ENCODE peak calls at places on chromosomes 7 and 10, in five cellular contexts. One of them, this sample, is unnamed.
A peak's percentile ranks its signal among the peaks of the same experiment; 100 is the strongest.

GRCh38 chr10:117541405-117541908 is 1.1 kb upstream of the EMX2 start:
- DNase-seq in stimulated activated naive CD4-positive, alpha-beta T cell: no peak
- DNase-seq in stimulated activated CD4-positive, alpha-beta T cell treated with anti-CD3 and anti-CD28 coated beads, Interleukin-2, amount 100 ng/mL, for 48 hours: no peak
- DNase-seq in NCI-H146: peak; percentile 14
- DNase-seq in ovary: peak; percentile 93
- DNase-seq in this sample: no peak

GRCh38 chr7:101628522-101628921 is 574 bp downstream of the MYL10 start:
- DNase-seq in ovary: no peak
- DNase-seq in stimulated activated CD4-positive, alpha-beta T cell treated with anti-CD3 and anti-CD28 coated beads, Interleukin-2, amount 100 ng/mL, for 48 hours: no peak
- DNase-seq in stimulated activated naive CD4-positive, alpha-beta T cell: no peak
- DNase-seq in NCI-H146: no peak
- DNase-seq in this sample: no peak

GRCh38 chr7:17422966-17423365 is 124.5 kb downstream of the AHR start:
- DNase-seq in ovary: no peak
- DNase-seq in NCI-H146: no peak
- DNase-seq in stimulated activated CD4-positive, alpha-beta T cell treated with anti-CD3 and anti-CD28 coated beads, Interleukin-2, amount 100 ng/mL, for 48 hours: no peak
- DNase-seq in stimulated activated naive CD4-positive, alpha-beta T cell: no peak
- DNase-seq in this sample: no peak

GRCh38 chr7:98541101-98541500 is 76.0 kb upstream of the NPTX2 start:
- DNase-seq in stimulated activated CD4-positive, alpha-beta T cell treated with anti-CD3 and anti-CD28 coated beads, Interleukin-2, amount 100 ng/mL, for 48 hours: no peak
- DNase-seq in ovary: no peak
- DNase-seq in NCI-H146: no peak
- DNase-seq in stimulated activated naive CD4-positive, alpha-beta T cell: no peak
- DNase-seq in this sample: no peak

GRCh38 chr7:132077986-132078385 is 498.3 kb downstream of the PLXNA4 start:
- DNase-seq in ovary: no peak
- DNase-seq in stimulated activated naive CD4-positive, alpha-beta T cell: no peak
- DNase-seq in NCI-H146: no peak
- DNase-seq in stimulated activated CD4-positive, alpha-beta T cell treated with anti-CD3 and anti-CD28 coated beads, Interleukin-2, amount 100 ng/mL, for 48 hours: no peak
- DNase-seq in this sample: no peak

GRCh38 chr7:105399043-105399725 is 10.5 kb upstream of the SRPK2 start:
- DNase-seq in NCI-H146: no peak
- DNase-seq in stimulated activated CD4-positive, alpha-beta T cell treated with anti-CD3 and anti-CD28 coated beads, Interleukin-2, amount 100 ng/mL, for 48 hours: no peak
- DNase-seq in ovary: no peak
- DNase-seq in stimulated activated naive CD4-positive, alpha-beta T cell: no peak
- DNase-seq in this sample: peak; percentile 12

GRCh38 chr7:155694846-155695245 is 50.4 kb downstream of the RBM33 start:
- DNase-seq in ovary: no peak
- DNase-seq in NCI-H146: no peak
- DNase-seq in stimulated activated CD4-positive, alpha-beta T cell treated with anti-CD3 and anti-CD28 coated beads, Interleukin-2, amount 100 ng/mL, for 48 hours: no peak
- DNase-seq in stimulated activated naive CD4-positive, alpha-beta T cell: no peak
- DNase-seq in this sample: no peak

GRCh38 chr10:30422981-30423654 is 10.9 kb upstream of the MAP3K8 start:
- DNase-seq in stimulated activated CD4-positive, alpha-beta T cell treated with anti-CD3 and anti-CD28 coated beads, Interleukin-2, amount 100 ng/mL, for 48 hours: no peak
- DNase-seq in NCI-H146: no peak
- DNase-seq in stimulated activated naive CD4-positive, alpha-beta T cell: no peak
- DNase-seq in ovary: peak; percentile 39
- DNase-seq in this sample: peak; percentile 77

GRCh38 chr10:112435013-112435619 is 11.6 kb downstream of the ZDHHC6 start:
- DNase-seq in stimulated activated naive CD4-positive, alpha-beta T cell: no peak
- DNase-seq in ovary: no peak
- DNase-seq in stimulated activated CD4-positive, alpha-beta T cell treated with anti-CD3 and anti-CD28 coated beads, Interleukin-2, amount 100 ng/mL, for 48 hours: no peak
- DNase-seq in NCI-H146: no peak
- DNase-seq in this sample: peak; percentile 11